ENCODE peak calls at places on chromosomes 2 and 18, in ten cellular contexts. B is NCI-H748 treated with DMSO at 0.1 percent for 48 hours; G is stimulated activated CD4-positive, alpha-beta T cell treated with anti-CD3 and anti-CD28 coated beads, Interleukin-15, amount 100 ng/mL, for 1 hour; M is C1 segment of cervical spinal cord; Z is fibroblast of lung; D is AG04449; Q is T-helper 9 cell; T is GM10248; R is iris pigment epithelial cell; J is mucosa of gallbladder. U is an unnamed sample.

GRCh38 chr2:69848186-69848790 is 18.8 kb downstream of the GMCL1 start:
- DNase-seq in J (no peak), Q (no peak), T (no peak), G (no peak), R (no peak), B (no peak), D (no peak), M (no peak), Z (no peak), U (no peak)

GRCh38 chr2:27152102-27152795 is 3.4 kb downstream of the TCF23 start:
- DNase-seq in R (no peak), D (no peak), Q (no peak), J (no peak), T (no peak), G (no peak), Z (no peak), B (no peak), M (no peak), U (no peak)

GRCh38 chr2:189521686-189522434 is 58.7 kb downstream of the SLC40A1 start:
- DNase-seq in Z (peak; percentile 56), B (no peak), Q (no peak), D (no peak), G (no peak), T (no peak), M (no peak), R (peak; percentile 61), J (no peak), U (no peak)

GRCh38 chr2:6196461-6196860 is 504.3 kb downstream of the SOX11 start:
- DNase-seq in G (no peak), M (no peak), D (no peak), J (no peak), Q (no peak), Z (peak; percentile 8), B (no peak), T (no peak), R (no peak), U (no peak)

GRCh38 chr2:3522851-3523481 is 3.6 kb upstream of the ADI1 start:
- DNase-seq in D (peak; percentile 51), G (no peak), J (peak; percentile 67), Q (no peak), Z (peak; percentile 65), T (no peak), M (no peak), R (no peak), B (no peak), U (no peak)

GRCh38 chr2:239464166-239465016 is 63.6 kb upstream of the HDAC4 start:
- DNase-seq in J (no peak), Q (no peak), B (no peak), Z (no peak), R (no peak), M (no peak), G (no peak), D (no peak), T (no peak), U (no peak)

GRCh38 chr2:174827371-174828369 is 63.4 kb upstream of the CHRNA1 start:
- DNase-seq in T (no peak), D (no peak), M (no peak), J (no peak), B (no peak), Z (peak; percentile 49), R (peak; percentile 23), G (no peak), Q (no peak), U (no peak)

GRCh38 chr2:6526093-6526824 is 339.4 kb downstream of the CMPK2 start:
- DNase-seq in Z (no peak), R (no peak), D (no peak), G (no peak), T (peak; percentile 20), B (peak; percentile 58), M (no peak), J (no peak), Q (no peak), U (peak; percentile 44)

GRCh38 chr2:201219328-201220096 is 36.6 kb downstream of the CASP10 start:
- DNase-seq in Z (no peak), B (no peak), J (no peak), G (no peak), M (no peak), Q (no peak), R (no peak), D (no peak), T (no peak), U (no peak)

GRCh38 chr18:58077329-58077728 is 33.3 kb downstream of the NEDD4L start:
- DNase-seq in T (no peak), D (no peak), Z (no peak), J (no peak), Q (no peak), M (no peak), B (no peak), G (no peak), R (no peak), U (no peak)

GRCh38 chr2:239157766-239158165 is 243.1 kb downstream of the HDAC4 start:
- DNase-seq in M (no peak), Q (no peak), B (no peak), D (no peak), G (no peak), R (peak; percentile 46), Z (no peak), J (peak; percentile 36), T (no peak), U (peak; percentile 48)

GRCh38 chr2:120791961-120792295 is 56.3 kb downstream of the GLI2 start:
- DNase-seq in B (no peak), R (peak; percentile 33), D (no peak), Q (no peak), M (no peak), G (no peak), J (peak; percentile 40), T (no peak), Z (no peak), U (peak; percentile 38)

GRCh38 chr18:30457156-30457555 is 585.4 kb downstream of the DSC3 start:
- DNase-seq in J (no peak), Q (no peak), T (no peak), G (no peak), Z (no peak), M (no peak), B (no peak), D (no peak), R (no peak), U (no peak)

GRCh38 chr2:164967781-164968228 is 12.5 kb upstream of the SLC38A11 start:
- DNase-seq in M (no peak), B (no peak), Q (no peak), R (peak; percentile 100), D (peak; percentile 93), T (no peak), Z (peak; percentile 63), J (no peak), G (no peak), U (peak; percentile 97)

GRCh38 chr2:191114403-191114886 is 36.3 kb downstream of the STAT4 start:
- DNase-seq in T (peak; percentile 48), J (no peak), B (no peak), G (no peak), D (no peak), R (peak; percentile 33), M (no peak), Q (peak; percentile 6), Z (peak; percentile 3), U (no peak)

GRCh38 chr2:216606551-216607527 is 26.4 kb upstream of the IGFBP2 start:
- DNase-seq in Q (no peak), J (no peak), G (no peak), Z (no peak), T (peak; percentile 84), B (peak; percentile 94), R (no peak), D (no peak), M (no peak), U (no peak)

GRCh38 chr2:172208881-172209325 is 106.2 kb upstream of the DLX2 start:
- DNase-seq in R (peak; percentile 83), T (no peak), J (no peak), M (no peak), B (no peak), G (no peak), Q (no peak), Z (peak; percentile 26), D (peak; percentile 33), U (no peak)

GRCh38 chr2:7927694-7928093 is 754.2 kb upstream of the ID2 start:
- DNase-seq in B (no peak), R (no peak), Z (peak; percentile 2), J (no peak), G (no peak), T (no peak), Q (no peak), M (no peak), D (no peak), U (no peak)

GRCh38 chr2:110101280-110101844 is 14.3 kb downstream of the MALL start:
- DNase-seq in Z (peak; percentile 100), B (peak; percentile 40), R (peak; percentile 99), M (no peak), T (no peak), Q (no peak), G (no peak), D (peak; percentile 99), J (peak; percentile 94), U (peak; percentile 99)

GRCh38 chr18:13260927-13261471 is 42.4 kb downstream of the LDLRAD4 start:
- DNase-seq in Z (no peak), M (no peak), B (no peak), J (no peak), R (no peak), G (no peak), Q (no peak), T (no peak), D (no peak), U (no peak)

GRCh38 chr2:96116424-96116878 is at the start of gene ADRA2B:
- DNase-seq in G (peak; percentile 53), D (no peak), Z (no peak), Q (peak; percentile 83), J (peak; percentile 67), R (peak; percentile 13), M (no peak), T (peak; percentile 86), B (no peak), U (peak; percentile 61)

GRCh38 chr2:174844295-174844708 is 80.0 kb upstream of the CHRNA1 start:
- DNase-seq in D (no peak), B (no peak), Z (no peak), Q (no peak), J (no peak), M (no peak), G (no peak), T (no peak), R (no peak), U (no peak)

GRCh38 chr2:69221960-69222751 is 164.9 kb downstream of the GFPT1 start:
- DNase-seq in D (no peak), J (no peak), B (no peak), M (no peak), Q (no peak), Z (peak; percentile 65), T (no peak), R (peak; percentile 86), G (no peak), U (no peak)

GRCh38 chr18:44922968-44923367 is 242.3 kb downstream of the SETBP1 start:
- DNase-seq in M (no peak), B (no peak), J (no peak), Q (no peak), R (no peak), D (no peak), T (no peak), G (no peak), Z (peak; percentile 73), U (no peak)

GRCh38 chr2:231300020-231300721 is 95.3 kb upstream of the B3GNT7 start:
- DNase-seq in B (no peak), Q (no peak), R (peak; percentile 15), M (no peak), J (no peak), Z (no peak), G (no peak), D (no peak), T (no peak), U (peak; percentile 88)

GRCh38 chr2:223943561-223944008 is 1.6 kb downstream of the WDFY1 start:
- DNase-seq in J (no peak), Q (no peak), R (peak; percentile 59), B (no peak), M (no peak), T (no peak), Z (peak; percentile 38), D (no peak), G (no peak), U (peak; percentile 54)

GRCh38 chr2:159185401-159186130 is 100.9 kb downstream of the WDSUB1 start:
- DNase-seq in Z (peak; percentile 30), Q (no peak), T (peak; percentile 49), R (peak; percentile 62), G (no peak), D (no peak), B (no peak), J (no peak), M (no peak), U (peak; percentile 98)

GRCh38 chr18:48732767-48733424 is 194.1 kb downstream of the CTIF start:
- DNase-seq in G (no peak), Q (no peak), M (no peak), B (no peak), D (no peak), R (no peak), Z (no peak), J (no peak), T (peak; percentile 73), U (no peak)

U was measured in Caki2.